ENCODE peak calls at places on chromosomes 2 and 18, in five cellular contexts. One of them, this sample, is unnamed.

GRCh38 chr2:65576861-65577601 is 144.6 kb upstream of the SPRED2 start:
- DNase-seq in transverse colon: no peak
- DNase-seq in upper lobe of left lung: no peak
- DNase-seq in GM23338: peak; percentile 22
- DNase-seq in suprapubic skin: no peak
- DNase-seq in this sample: no peak

GRCh38 chr2:49973917-49974368 is 819.6 kb upstream of the FSHR start:
- DNase-seq in GM23338: peak; percentile 82
- DNase-seq in suprapubic skin: peak; percentile 70
- DNase-seq in transverse colon: peak; percentile 23
- DNase-seq in upper lobe of left lung: no peak
- DNase-seq in this sample: peak; percentile 59

GRCh38 chr18:1488957-1489356 is 584.3 kb downstream of the ADCYAP1 start:
- DNase-seq in upper lobe of left lung: no peak
- DNase-seq in suprapubic skin: no peak
- DNase-seq in transverse colon: no peak
- DNase-seq in GM23338: no peak
- DNase-seq in this sample: no peak

GRCh38 chr2:9802576-9802993 is 40.7 kb upstream of the TAF1B start:
- DNase-seq in GM23338: no peak
- DNase-seq in transverse colon: no peak
- DNase-seq in upper lobe of left lung: peak; percentile 30
- DNase-seq in suprapubic skin: peak; percentile 62
- DNase-seq in this sample: no peak

GRCh38 chr2:174692256-174692830 is 71.9 kb downstream of the CHRNA1 start:
- DNase-seq in transverse colon: no peak
- DNase-seq in upper lobe of left lung: no peak
- DNase-seq in GM23338: no peak
- DNase-seq in suprapubic skin: no peak
- DNase-seq in this sample: no peak

GRCh38 chr2:48722391-48722790 is 33.1 kb downstream of the LHCGR start:
- DNase-seq in GM23338: no peak
- DNase-seq in suprapubic skin: no peak
- DNase-seq in transverse colon: no peak
- DNase-seq in upper lobe of left lung: no peak
- DNase-seq in this sample: no peak

GRCh38 chr2:135311962-135312361 is 219.1 kb downstream of the ZRANB3 start:
- DNase-seq in GM23338: no peak
- DNase-seq in upper lobe of left lung: no peak
- DNase-seq in transverse colon: no peak
- DNase-seq in suprapubic skin: no peak
- DNase-seq in this sample: no peak

GRCh38 chr2:119760876-119761275 is 1.2 kb downstream of the PTPN4 start:
- DNase-seq in GM23338: no peak
- DNase-seq in suprapubic skin: no peak
- DNase-seq in upper lobe of left lung: no peak
- DNase-seq in transverse colon: no peak
- DNase-seq in this sample: no peak

GRCh38 chr18:8754995-8755955 is 49.9 kb downstream of the MTCL1 start:
- DNase-seq in GM23338: no peak
- DNase-seq in transverse colon: peak; percentile 22
- DNase-seq in suprapubic skin: no peak
- DNase-seq in upper lobe of left lung: no peak
- DNase-seq in this sample: no peak

GRCh38 chr2:213086566-213086965 is 64.8 kb downstream of the IKZF2 start:
- DNase-seq in suprapubic skin: no peak
- DNase-seq in transverse colon: no peak
- DNase-seq in upper lobe of left lung: no peak
- DNase-seq in GM23338: peak; percentile 88
- DNase-seq in this sample: no peak

GRCh38 chr2:208062113-208062512 is 36.8 kb upstream of the PLEKHM3 start:
- DNase-seq in GM23338: peak; percentile 86
- DNase-seq in transverse colon: no peak
- DNase-seq in upper lobe of left lung: no peak
- DNase-seq in suprapubic skin: no peak
- DNase-seq in this sample: no peak

GRCh38 chr18:25349131-25349925 is 2.6 kb downstream of the ZNF521 start:
- DNase-seq in GM23338: peak; percentile 67
- DNase-seq in upper lobe of left lung: peak; percentile 88
- DNase-seq in suprapubic skin: peak; percentile 73
- DNase-seq in transverse colon: peak; percentile 10
- DNase-seq in this sample: peak; percentile 28
- H3K27ac ChIP-seq in GM23338: no peak overlapping the region
- H3K27ac ChIP-seq in upper lobe of left lung: peak overlapping the region; percentile 92
- H3K27ac ChIP-seq in suprapubic skin: peak overlapping the region; percentile 96
- H3K27ac ChIP-seq in transverse colon: peak overlapping the region; percentile 74
- H3K27ac ChIP-seq in this sample: peak overlapping the region; percentile 100

DNA sequence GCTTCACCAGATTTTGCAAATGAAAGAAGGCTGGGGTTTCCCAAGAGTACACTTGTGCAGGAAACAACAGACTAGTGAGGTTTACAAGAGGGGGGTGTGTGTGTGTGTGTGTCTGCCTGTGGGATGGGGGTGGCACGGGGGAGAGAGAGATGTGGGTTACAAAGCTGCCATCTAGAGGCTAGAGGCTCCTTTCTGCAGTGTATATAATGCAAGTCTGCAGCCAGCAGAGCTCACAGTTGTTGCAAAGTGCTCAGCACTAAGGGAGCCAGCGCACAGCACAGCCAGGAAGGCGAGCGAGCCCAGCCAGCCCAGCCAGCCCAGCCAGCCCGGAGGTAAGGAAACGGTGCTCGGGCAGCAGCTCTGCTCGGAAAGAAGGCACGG is at the start of gene ACKR3:
- DNase-seq in GM23338: peak; percentile 81
- DNase-seq in transverse colon: peak; percentile 66
- DNase-seq in upper lobe of left lung: peak; percentile 86
- DNase-seq in suprapubic skin: peak; percentile 86
- DNase-seq in this sample: peak; percentile 51
- TF ChIP-seq POLR2AphosphoS5 in GM23338: no peak
- TF ChIP-seq POLR2AphosphoS5 in transverse colon: peak; percentile 86
- TF ChIP-seq POLR2AphosphoS5 in upper lobe of left lung: peak; percentile 57
- TF ChIP-seq POLR2AphosphoS5 in suprapubic skin: peak; percentile 28
- TF ChIP-seq POLR2AphosphoS5 in this sample: no peak

GRCh38 chr2:169363027-169363569 is 764 bp upstream of the LRP2 start:
- DNase-seq in upper lobe of left lung: no peak
- DNase-seq in transverse colon: no peak
- DNase-seq in suprapubic skin: no peak
- DNase-seq in GM23338: peak; percentile 38
- DNase-seq in this sample: no peak

GRCh38 chr2:169360984-169361705 is 1.2 kb downstream of the LRP2 start:
- DNase-seq in transverse colon: no peak
- DNase-seq in GM23338: peak; percentile 67
- DNase-seq in upper lobe of left lung: peak; percentile 11
- DNase-seq in suprapubic skin: no peak
- DNase-seq in this sample: no peak

GRCh38 chr2:169363570-169364150 is 1.3 kb upstream of the LRP2 start:
- DNase-seq in suprapubic skin: no peak
- DNase-seq in transverse colon: peak; percentile 12
- DNase-seq in upper lobe of left lung: peak; percentile 69
- DNase-seq in GM23338: peak; percentile 53
- DNase-seq in this sample: peak; percentile 24

GRCh38 chr2:169362346-169363026 is at the start of gene LRP2:
- DNase-seq in upper lobe of left lung: peak; percentile 84
- DNase-seq in suprapubic skin: no peak
- DNase-seq in transverse colon: peak; percentile 13
- DNase-seq in GM23338: peak; percentile 55
- DNase-seq in this sample: no peak

DNA sequence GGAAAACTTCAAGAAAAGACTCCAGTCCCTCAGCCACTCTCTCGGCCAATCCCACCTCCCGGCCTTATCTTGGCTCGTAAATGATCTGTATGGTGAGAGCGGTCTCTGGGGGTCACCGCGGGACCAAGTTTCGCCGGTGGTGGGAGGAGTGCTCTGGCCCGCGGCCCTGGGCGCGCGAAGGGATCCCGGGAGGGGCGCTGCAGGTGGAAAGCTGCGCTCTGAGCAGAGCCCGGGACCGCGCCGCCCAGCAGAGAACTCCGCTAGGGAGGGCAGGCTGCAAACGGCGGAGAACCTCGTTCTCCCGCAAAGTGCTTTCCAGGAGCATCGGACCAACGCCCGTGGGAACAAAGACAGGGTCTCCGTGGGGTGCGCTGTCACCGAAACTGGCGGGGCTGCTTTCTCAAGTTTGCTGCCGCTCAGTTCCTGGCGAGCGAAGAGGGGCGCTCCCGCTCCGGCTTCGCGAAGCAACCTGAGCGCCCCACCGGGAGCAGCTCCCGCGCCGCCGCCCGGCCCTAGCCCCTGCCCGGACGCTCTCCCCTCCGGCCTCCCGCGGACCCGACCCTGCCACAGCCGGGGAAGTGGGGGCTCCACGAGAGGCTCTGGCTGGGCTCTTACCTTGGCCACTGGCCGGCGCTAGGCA is 508 bp downstream of the LRP2 start:
- DNase-seq in GM23338: peak; percentile 50
- DNase-seq in upper lobe of left lung: peak; percentile 87
- DNase-seq in transverse colon: no peak
- DNase-seq in suprapubic skin: no peak
- DNase-seq in this sample: no peak
- H3K4me3 ChIP-seq in GM23338: peak overlapping the region; percentile 82
- H3K4me3 ChIP-seq in upper lobe of left lung: peak overlapping the region; percentile 26
- H3K4me3 ChIP-seq in transverse colon: peak overlapping the region; percentile 7
- H3K4me3 ChIP-seq in suprapubic skin: peak overlapping the region; percentile 63
- H3K4me3 ChIP-seq in this sample: peak overlapping the region; percentile 36

GRCh38 chr2:224562831-224563230 is 22.3 kb downstream of the CUL3 start:
- DNase-seq in GM23338: no peak
- DNase-seq in transverse colon: no peak
- DNase-seq in suprapubic skin: no peak
- DNase-seq in upper lobe of left lung: no peak
- DNase-seq in this sample: no peak
- H3K27ac ChIP-seq in GM23338: no peak overlapping the region
- H3K27ac ChIP-seq in transverse colon: no peak overlapping the region
- H3K27ac ChIP-seq in suprapubic skin: no peak overlapping the region
- H3K27ac ChIP-seq in upper lobe of left lung: no peak overlapping the region
- H3K27ac ChIP-seq in this sample: no peak overlapping the region

GRCh38 chr2:7983451-7983850 is 698.4 kb upstream of the ID2 start:
- DNase-seq in GM23338: no peak
- DNase-seq in transverse colon: no peak
- DNase-seq in upper lobe of left lung: no peak
- DNase-seq in suprapubic skin: no peak
- DNase-seq in this sample: no peak
- TF ChIP-seq POLR2AphosphoS5 in GM23338: no peak
- TF ChIP-seq POLR2AphosphoS5 in transverse colon: peak; percentile 83
- TF ChIP-seq POLR2AphosphoS5 in upper lobe of left lung: no peak
- TF ChIP-seq POLR2AphosphoS5 in suprapubic skin: no peak
- TF ChIP-seq POLR2AphosphoS5 in this sample: no peak

DNA sequence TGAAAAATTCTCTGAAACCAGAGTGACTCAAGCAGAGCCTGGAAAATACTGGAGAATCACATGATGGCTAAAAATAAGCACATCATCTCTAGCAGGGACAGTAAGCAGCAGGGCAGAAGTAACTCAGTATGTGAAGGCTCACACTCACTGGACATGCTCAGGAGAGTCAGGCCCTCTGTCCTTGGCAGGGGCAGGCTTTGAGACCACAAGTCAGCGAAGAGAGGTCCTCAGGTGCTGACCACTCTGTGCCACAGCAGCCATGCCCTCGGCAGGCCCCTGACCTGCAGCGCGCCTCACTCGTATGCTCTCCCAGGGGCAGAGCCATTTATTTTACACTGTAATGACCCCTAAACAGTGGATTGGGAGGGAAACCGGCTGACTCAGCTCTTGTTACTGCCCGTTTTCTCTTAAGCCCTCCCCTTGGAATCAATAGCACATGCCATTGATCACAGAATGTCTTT is 76.8 kb downstream of the MAPRE2 start:
- DNase-seq in upper lobe of left lung: peak; percentile 20
- DNase-seq in transverse colon: no peak
- DNase-seq in GM23338: no peak
- DNase-seq in suprapubic skin: no peak
- DNase-seq in this sample: no peak
- H3K4me3 ChIP-seq in upper lobe of left lung: no peak overlapping the region
- H3K4me3 ChIP-seq in transverse colon: no peak overlapping the region
- H3K4me3 ChIP-seq in GM23338: no peak overlapping the region
- H3K4me3 ChIP-seq in suprapubic skin: no peak overlapping the region
- H3K4me3 ChIP-seq in this sample: peak overlapping the region; percentile 40

GRCh38 chr2:6995406-6996117 is 78.3 kb downstream of the RNF144A start:
- DNase-seq in suprapubic skin: no peak
- DNase-seq in upper lobe of left lung: no peak
- DNase-seq in GM23338: no peak
- DNase-seq in transverse colon: no peak
- DNase-seq in this sample: no peak
- H3K27ac ChIP-seq in suprapubic skin: no peak overlapping the region
- H3K27ac ChIP-seq in upper lobe of left lung: no peak overlapping the region
- H3K27ac ChIP-seq in GM23338: no peak overlapping the region
- H3K27ac ChIP-seq in transverse colon: no peak overlapping the region
- H3K27ac ChIP-seq in this sample: no peak overlapping the region

GRCh38 chr18:72692086-72692485 is 147.9 kb upstream of the CBLN2 start:
- DNase-seq in GM23338: peak; percentile 85
- DNase-seq in upper lobe of left lung: peak; percentile 34
- DNase-seq in suprapubic skin: no peak
- DNase-seq in transverse colon: peak; percentile 44
- DNase-seq in this sample: no peak

GRCh38 chr18:72700961-72701710 is 157.0 kb upstream of the CBLN2 start:
- DNase-seq in GM23338: peak; percentile 62
- DNase-seq in upper lobe of left lung: no peak
- DNase-seq in transverse colon: no peak
- DNase-seq in suprapubic skin: no peak
- DNase-seq in this sample: no peak

GRCh38 chr18:72692595-72692994 is 148.5 kb upstream of the CBLN2 start:
- DNase-seq in GM23338: no peak
- DNase-seq in upper lobe of left lung: peak; percentile 7
- DNase-seq in suprapubic skin: no peak
- DNase-seq in transverse colon: no peak
- DNase-seq in this sample: no peak

DNA sequence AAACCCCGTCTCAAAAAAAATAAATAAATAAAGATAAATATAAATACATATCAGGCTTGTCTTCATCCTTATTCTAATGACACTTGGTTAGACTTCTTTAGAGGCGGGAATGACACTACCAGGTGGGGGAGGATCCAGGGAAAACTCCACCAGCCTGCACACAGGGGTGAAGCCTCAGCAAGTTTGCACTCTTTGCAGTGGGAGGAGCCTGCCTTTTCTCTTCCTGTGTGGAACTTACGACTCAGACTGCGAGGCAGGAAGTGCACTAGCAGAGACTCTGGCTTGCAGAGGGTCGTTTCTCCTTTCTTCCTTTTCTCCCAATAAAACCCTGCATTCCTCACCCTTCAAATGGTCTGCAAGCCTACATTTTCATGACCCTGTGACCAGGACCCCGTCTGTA is 153.6 kb upstream of the CBLN2 start:
- DNase-seq in suprapubic skin: no peak
- DNase-seq in transverse colon: no peak
- DNase-seq in upper lobe of left lung: no peak
- DNase-seq in GM23338: peak; percentile 24
- DNase-seq in this sample: no peak
- TF ChIP-seq POLR2AphosphoS5 in suprapubic skin: no peak
- TF ChIP-seq POLR2AphosphoS5 in transverse colon: no peak
- TF ChIP-seq POLR2AphosphoS5 in upper lobe of left lung: no peak
- TF ChIP-seq POLR2AphosphoS5 in GM23338: no peak
- TF ChIP-seq POLR2AphosphoS5 in this sample: no peak

GRCh38 chr2:177599072-177599688 is 206.6 kb downstream of the AGPS start:
- DNase-seq in upper lobe of left lung: no peak
- DNase-seq in suprapubic skin: no peak
- DNase-seq in GM23338: no peak
- DNase-seq in transverse colon: no peak
- DNase-seq in this sample: no peak
- H3K4me3 ChIP-seq in upper lobe of left lung: no peak overlapping the region
- H3K4me3 ChIP-seq in suprapubic skin: no peak overlapping the region
- H3K4me3 ChIP-seq in GM23338: no peak overlapping the region
- H3K4me3 ChIP-seq in transverse colon: no peak overlapping the region
- H3K4me3 ChIP-seq in this sample: peak overlapping the region; percentile 4